ENCODE peak calls at places on chromosome 4, in nine cellular contexts. O is endodermal cell, P is prostate gland, B is cardiac muscle cell, Z is PC-9, X is tibial nerve, A is colonic mucosa, J is A673, R is uterus. Y is an unnamed sample.

GRCh38 chr4:102259081-102259480 is 86.2 kb downstream of the SLC39A8 start:
- DNase-seq in O (no peak), P (no peak), B (no peak), Z (no peak), X (no peak), A (no peak), J (no peak), R (no peak), Y (no peak)

GRCh38 chr4:24659241-24659961 is 75.0 kb upstream of the DHX15 start:
- DNase-seq in O (peak; percentile 49), P (no peak), B (no peak), Z (peak; percentile 54), X (no peak), A (peak; percentile 41), J (no peak), R (no peak), Y (peak; percentile 37)

GRCh38 chr4:111960241-111960667 is 185.0 kb upstream of the FAM241A start:
- DNase-seq in O (no peak), P (no peak), B (no peak), Z (no peak), X (no peak), A (no peak), J (peak; percentile 27), R (no peak), Y (no peak)

GRCh38 chr4:91127891-91128290 is 1000.7 kb downstream of the CCSER1 start:
- DNase-seq in O (peak; percentile 67), P (no peak), B (peak; percentile 80), Z (no peak), X (no peak), A (no peak), J (no peak), R (no peak), Y (no peak)

GRCh38 chr4:103786014-103786413 is 66.2 kb upstream of the TACR3 start:
- DNase-seq in O (peak; percentile 68), P (no peak), B (peak; percentile 48), Z (peak; percentile 35), X (no peak), A (no peak), J (peak; percentile 71), R (no peak), Y (peak; percentile 8)

GRCh38 chr4:142474398-142475087 is 371.6 kb downstream of the INPP4B start:
- DNase-seq in O (no peak), P (no peak), B (no peak), Z (peak; percentile 98), X (no peak), A (no peak), J (no peak), R (no peak), Y (no peak)

GRCh38 chr4:25065451-25065850 is 34.7 kb upstream of the LGI2 start:
- DNase-seq in O (peak; percentile 64), P (no peak), B (no peak), Z (no peak), X (no peak), A (no peak), J (no peak), R (no peak), Y (no peak)

GRCh38 chr4:145609494-145610427 is 9.4 kb upstream of the MMAA start:
- DNase-seq in O (peak; percentile 87), P (peak; percentile 67), B (peak; percentile 58), Z (peak; percentile 44), X (peak; percentile 90), A (peak; percentile 75), J (peak; percentile 78), R (peak; percentile 46), Y (peak; percentile 54)

GRCh38 chr4:102234243-102234838 is 110.9 kb downstream of the SLC39A8 start:
- DNase-seq in O (no peak), P (no peak), B (no peak), Z (no peak), X (no peak), A (no peak), J (no peak), R (no peak), Y (no peak)

GRCh38 chr4:51995647-51996046 is 24.5 kb downstream of the LRRC66 start:
- DNase-seq in O (no peak), P (no peak), B (no peak), Z (no peak), X (no peak), A (no peak), J (no peak), R (no peak), Y (no peak)

GRCh38 chr4:184267673-184268573 is 50.2 kb upstream of the ENPP6 start:
- DNase-seq in O (peak; percentile 47), P (no peak), B (no peak), Z (peak; percentile 82), X (peak; percentile 32), A (peak; percentile 57), J (peak; percentile 82), R (no peak), Y (peak; percentile 68)

GRCh38 chr4:89868999-89869589 is 25.6 kb upstream of the MMRN1 start:
- DNase-seq in O (no peak), P (no peak), B (no peak), Z (no peak), X (no peak), A (no peak), J (no peak), R (no peak), Y (no peak)

GRCh38 chr4:160247091-160247656 is 1144.3 kb downstream of the RAPGEF2 start:
- DNase-seq in O (no peak), P (no peak), B (no peak), Z (no peak), X (no peak), A (no peak), J (no peak), R (no peak), Y (no peak)

GRCh38 chr4:8896506-8896905 is 24.9 kb upstream of the HMX1 start:
- DNase-seq in O (no peak), P (no peak), B (no peak), Z (no peak), X (no peak), A (no peak), J (no peak), R (no peak), Y (no peak)

GRCh38 chr4:178535939-178536579 is 1093.8 kb upstream of the AGA start:
- DNase-seq in O (no peak), P (no peak), B (no peak), Z (no peak), X (no peak), A (no peak), J (no peak), R (no peak), Y (no peak)

GRCh38 chr4:104446431-104446925 is 48.2 kb downstream of the CXXC4 start:
- DNase-seq in O (no peak), P (no peak), B (no peak), Z (no peak), X (no peak), A (no peak), J (no peak), R (no peak), Y (no peak)

GRCh38 chr4:140252144-140252741 is 98.3 kb upstream of the MAML3 start:
- DNase-seq in O (peak; percentile 81), P (peak; percentile 39), B (no peak), Z (no peak), X (no peak), A (peak; percentile 54), J (peak; percentile 48), R (peak; percentile 65), Y (peak; percentile 58)

GRCh38 chr4:111537861-111538260 is 607.4 kb upstream of the FAM241A start:
- DNase-seq in O (no peak), P (no peak), B (no peak), Z (no peak), X (no peak), A (no peak), J (no peak), R (no peak), Y (no peak)

GRCh38 chr4:6293661-6294060 is 24.0 kb downstream of the WFS1 start:
- DNase-seq in O (no peak), P (no peak), B (no peak), Z (no peak), X (no peak), A (no peak), J (no peak), R (no peak), Y (no peak)

GRCh38 chr4:6293097-6293445 is 23.4 kb downstream of the WFS1 start:
- DNase-seq in O (no peak), P (no peak), B (no peak), Z (no peak), X (no peak), A (no peak), J (no peak), R (no peak), Y (no peak)

GRCh38 chr4:6295495-6295894 is 25.8 kb downstream of the WFS1 start:
- DNase-seq in O (no peak), P (no peak), B (no peak), Z (no peak), X (no peak), A (no peak), J (no peak), R (no peak), Y (no peak)

GRCh38 chr4:6296026-6296425 is 26.4 kb downstream of the WFS1 start:
- DNase-seq in O (peak; percentile 65), P (no peak), B (no peak), Z (no peak), X (no peak), A (no peak), J (no peak), R (no peak), Y (no peak)

GRCh38 chr4:6294705-6295421 is 25.2 kb downstream of the WFS1 start:
- DNase-seq in O (no peak), P (no peak), B (no peak), Z (no peak), X (no peak), A (no peak), J (no peak), R (no peak), Y (no peak)
- H3K4me3 ChIP-seq in O (no peak overlapping the region), P (no peak overlapping the region), B (no peak overlapping the region), Z (no peak overlapping the region), X (no peak overlapping the region), A (no peak overlapping the region), J (no peak overlapping the region), R (no peak overlapping the region), Y (no peak overlapping the region)

GRCh38 chr4:41136456-41136855 is 77.9 kb downstream of the APBB2 start:
- DNase-seq in O (no peak), P (no peak), B (no peak), Z (no peak), X (no peak), A (no peak), J (no peak), R (no peak), Y (no peak)
- H3K4me1 ChIP-seq in O (peaks cover 24% of the 10 kb centered on the region), P (no peaks in the 10 kb centered on the region), B (peaks cover 25% of the 10 kb centered on the region), Z (no peaks in the 10 kb centered on the region), X (peaks cover 53% of the 10 kb centered on the region), A (peaks cover 10% of the 10 kb centered on the region), J (peaks cover 7% of the 10 kb centered on the region), R (peaks cover 15% of the 10 kb centered on the region), Y (peaks cover 14% of the 10 kb centered on the region)

DNA sequence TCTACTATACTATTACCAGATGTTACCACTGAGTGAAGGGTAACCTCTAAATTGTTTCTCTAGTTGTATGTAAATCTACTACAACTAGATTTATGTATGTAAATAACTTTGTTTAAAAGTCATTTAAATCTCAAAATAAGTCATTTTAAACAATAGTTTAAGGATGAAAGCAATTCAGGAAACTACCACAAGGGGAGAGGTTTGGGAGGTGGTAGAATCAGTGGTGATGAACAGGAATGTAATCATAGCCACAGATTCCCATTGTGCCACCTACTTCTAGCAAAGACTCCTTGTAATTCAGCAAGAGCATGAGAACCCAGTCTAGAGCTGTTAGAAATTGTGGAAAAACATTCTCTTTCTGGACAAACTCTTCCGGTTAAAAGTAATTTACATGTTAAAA is 234.6 kb downstream of the SLC7A11 start:
- DNase-seq in O (no peak), P (no peak), B (no peak), Z (no peak), X (no peak), A (no peak), J (peak; percentile 13), R (no peak), Y (no peak)
- TF ChIP-seq CTCF in O (peak; percentile 74), P (peak; percentile 11), B (peak; percentile 33), Z (peak; percentile 43), X (no peak), A (peak; percentile 15), J (peak; percentile 38), R (no peak), Y (no peak)

GRCh38 chr4:3302786-3303444 is 10.1 kb downstream of the RGS12 start:
- DNase-seq in O (peak; percentile 44), P (no peak), B (no peak), Z (no peak), X (no peak), A (peak; percentile 17), J (no peak), R (no peak), Y (no peak)
- H3K4me3 ChIP-seq in O (no peak overlapping the region), P (no peak overlapping the region), B (no peak overlapping the region), Z (no peak overlapping the region), X (no peak overlapping the region), A (no peak overlapping the region), J (no peak overlapping the region), R (no peak overlapping the region), Y (no peak overlapping the region)

Y was measured in mucosa of descending colon.